ENCODE peak calls at places on chromosomes 6 and 20, in six cellular contexts. E, L, R, P, N and T are unnamed samples.

GRCh38 chr6:56713285-56713684 is 70.6 kb upstream of the DST start:
- ATAC-seq in R (peak; percentile 85), P (no peak), L (peak; percentile 56), E (peak; percentile 82), N (peak; percentile 46), T (peak; percentile 79)

GRCh38 chr20:63125581-63125892 is 90.4 kb downstream of the YTHDF1 start:
- ATAC-seq in N (no peak), R (no peak), E (no peak), P (no peak), L (no peak), T (no peak)

GRCh38 chr6:114997813-114998292 is 655.0 kb upstream of the HS3ST5 start:
- ATAC-seq in L (no peak), P (no peak), N (peak; percentile 80), R (no peak), E (no peak), T (no peak)

GRCh38 chr6:16413399-16413798 is 175.0 kb downstream of the GMPR start:
- ATAC-seq in E (no peak), L (no peak), N (peak; percentile 77), R (no peak), P (no peak), T (no peak)

GRCh38 chr6:78607188-78607587 is 260.2 kb upstream of the IRAK1BP1 start:
- ATAC-seq in P (no peak), E (no peak), N (no peak), L (no peak), R (no peak), T (no peak)

GRCh38 chr6:105836379-105836778 is 249.8 kb upstream of the PRDM1 start:
- ATAC-seq in R (no peak), P (no peak), E (no peak), N (no peak), L (no peak), T (no peak)

GRCh38 chr20:25227317-25227831 is 20.5 kb upstream of the PYGB start:
- ATAC-seq in E (peak; percentile 38), L (peak; percentile 18), N (no peak), P (peak; percentile 48), R (no peak), T (peak; percentile 77)

GRCh38 chr20:48718914-48719578 is 108.8 kb downstream of the PREX1 start:
- ATAC-seq in N (peak; percentile 62), P (no peak), L (no peak), R (no peak), E (no peak), T (no peak)

GRCh38 chr6:38509713-38510112 is 130.0 kb downstream of the BTBD9 start:
- ATAC-seq in P (no peak), R (no peak), N (no peak), E (no peak), L (no peak), T (no peak)

GRCh38 chr6:21265264-21266044 is 328.1 kb upstream of the SOX4 start:
- ATAC-seq in E (no peak), P (no peak), N (peak; percentile 8), R (no peak), L (no peak), T (no peak)

DNA sequence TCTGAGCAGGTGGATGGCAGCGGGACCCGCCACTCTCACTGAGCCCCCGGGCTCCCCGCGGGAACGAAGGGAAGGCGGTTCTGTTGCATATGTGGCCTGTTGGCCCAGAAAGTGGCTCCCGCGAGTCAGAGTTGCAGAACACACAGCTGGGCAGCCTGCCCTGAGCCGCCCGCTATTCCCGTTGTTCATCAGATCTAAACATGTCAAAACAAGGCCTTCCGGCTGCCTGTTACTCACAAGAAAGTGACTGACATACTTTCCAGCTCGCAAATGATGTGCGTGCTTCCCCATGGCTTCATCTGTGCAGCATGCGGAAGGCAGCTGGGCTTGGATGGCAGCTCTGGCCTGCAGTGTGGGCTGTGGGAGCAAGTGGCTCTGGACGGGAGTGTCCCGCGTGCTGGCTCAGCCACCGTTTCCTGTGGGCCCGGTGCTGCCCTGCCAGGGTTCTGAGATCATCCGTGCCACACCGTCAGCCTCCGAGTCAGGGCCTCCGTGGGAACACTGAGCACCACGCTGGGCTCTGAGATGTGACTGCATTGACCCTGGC is 227.3 kb downstream of the ERMARD start:
- ATAC-seq in R (no peak), L (no peak), N (no peak), P (no peak), E (no peak), T (no peak)
- TF ChIP-seq EP300 in R (no peak), L (no peak), N (no peak), P (no peak), E (peak; percentile 91), T (no peak)

GRCh38 chr6:44177691-44178423 is 19.2 kb downstream of the CAPN11 start:
- ATAC-seq in L (peak; percentile 4), E (peak; percentile 85), P (no peak), N (no peak), R (no peak), T (peak; percentile 89)

GRCh38 chr6:44179072-44179536 is 20.5 kb downstream of the CAPN11 start:
- ATAC-seq in P (no peak), R (peak; percentile 14), L (peak; percentile 36), N (no peak), E (no peak), T (no peak)

GRCh38 chr6:44178424-44179071 is 19.9 kb downstream of the CAPN11 start:
- ATAC-seq in E (no peak), N (no peak), R (no peak), P (no peak), L (peak; percentile 4), T (no peak)

GRCh38 chr6:44176935-44177509 is 18.4 kb downstream of the CAPN11 start:
- ATAC-seq in P (no peak), N (peak; percentile 87), R (no peak), E (no peak), L (peak; percentile 25), T (no peak)

DNA sequence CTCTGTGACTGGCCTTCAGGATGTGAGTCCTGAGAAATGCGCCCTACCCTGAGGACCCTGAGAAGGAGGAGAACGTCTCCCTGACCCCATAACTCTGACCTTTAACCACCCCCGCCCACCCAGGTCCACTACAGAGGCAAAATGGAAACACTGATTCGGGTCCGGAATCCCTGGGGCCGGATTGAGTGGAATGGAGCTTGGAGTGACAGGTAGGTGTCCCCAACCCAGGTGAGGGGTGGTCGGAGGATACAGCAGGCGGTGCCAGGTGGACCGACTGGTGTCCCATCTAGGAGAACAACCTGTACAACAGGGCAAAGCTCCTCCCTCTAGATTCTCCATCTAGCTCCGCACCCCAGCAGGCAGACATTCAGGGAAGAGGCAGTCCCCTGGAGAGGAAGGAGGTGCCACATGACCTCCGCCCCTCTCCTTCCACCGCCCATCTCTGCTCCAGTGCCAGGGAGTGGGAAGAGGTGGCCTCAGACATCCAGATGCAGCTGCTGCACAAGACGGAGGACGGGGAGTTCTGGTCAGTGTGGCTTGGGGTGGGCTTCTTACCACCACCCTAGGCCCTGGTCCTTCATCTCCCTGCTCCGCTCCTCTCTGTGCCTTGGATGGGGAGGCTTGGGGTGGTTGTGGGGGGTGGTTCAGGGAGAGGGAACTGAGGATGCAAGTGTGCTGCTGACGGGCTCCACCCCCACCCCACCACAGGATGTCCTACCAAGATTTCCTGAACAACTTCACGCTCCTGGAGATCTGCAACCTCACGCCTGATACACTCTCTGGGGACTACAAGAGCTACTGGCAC is 17.7 kb downstream of the CAPN11 start:
- ATAC-seq in L (no peak), R (no peak), N (no peak), P (no peak), E (no peak), T (no peak)
- H3K4me3 ChIP-seq in L (peak overlapping the region; percentile 47), R (no peak overlapping the region), N (peak overlapping the region; percentile 52), P (no peak overlapping the region), E (no peak overlapping the region), T (no peak overlapping the region)

DNA sequence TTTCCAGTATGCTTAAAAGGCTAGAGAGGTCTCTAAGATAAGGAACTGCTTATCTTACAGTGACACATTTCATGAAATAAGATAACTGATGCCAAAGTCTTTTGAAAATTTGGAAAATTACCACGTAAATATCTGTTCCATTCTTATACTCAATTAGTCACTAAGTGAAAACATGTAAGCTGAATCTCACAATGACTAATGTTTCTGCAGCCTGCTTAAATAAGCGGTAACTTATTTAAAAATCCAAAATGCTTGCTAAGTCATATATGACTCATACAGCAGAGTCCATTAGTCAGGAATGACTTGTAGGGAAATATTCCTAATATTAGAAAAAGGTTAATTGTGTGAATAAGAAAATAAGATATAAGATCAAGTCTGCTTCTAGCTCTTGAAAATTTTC is 27.8 kb upstream of the LGSN start:
- ATAC-seq in L (no peak), E (no peak), P (no peak), R (peak; percentile 73), N (peak; percentile 25), T (no peak)
- TF ChIP-seq EP300 in L (peak; percentile 41), E (no peak), P (no peak), R (no peak), N (no peak), T (no peak)

GRCh38 chr6:1871936-1872335 is 262.2 kb downstream of the FOXC1 start:
- ATAC-seq in N (no peak), P (no peak), R (no peak), L (peak; percentile 41), E (peak; percentile 42), T (no peak)

GRCh38 chr6:1869766-1870165 is 260.1 kb downstream of the FOXC1 start:
- ATAC-seq in R (no peak), P (no peak), N (no peak), E (no peak), L (no peak), T (no peak)

GRCh38 chr6:1870267-1870666 is 260.6 kb downstream of the FOXC1 start:
- ATAC-seq in E (no peak), R (no peak), N (no peak), L (no peak), P (no peak), T (no peak)

GRCh38 chr6:1872649-1873131 is 263.0 kb downstream of the FOXC1 start:
- ATAC-seq in L (no peak), E (no peak), R (no peak), P (no peak), N (no peak), T (peak; percentile 46)

GRCh38 chr6:1870902-1871301 is 261.2 kb downstream of the FOXC1 start:
- ATAC-seq in N (no peak), P (no peak), E (no peak), L (no peak), R (no peak), T (no peak)
- H3K4me3 ChIP-seq in N (no peak overlapping the region), P (no peak overlapping the region), E (no peak overlapping the region), L (no peak overlapping the region), R (no peak overlapping the region), T (no peak overlapping the region)

DNA sequence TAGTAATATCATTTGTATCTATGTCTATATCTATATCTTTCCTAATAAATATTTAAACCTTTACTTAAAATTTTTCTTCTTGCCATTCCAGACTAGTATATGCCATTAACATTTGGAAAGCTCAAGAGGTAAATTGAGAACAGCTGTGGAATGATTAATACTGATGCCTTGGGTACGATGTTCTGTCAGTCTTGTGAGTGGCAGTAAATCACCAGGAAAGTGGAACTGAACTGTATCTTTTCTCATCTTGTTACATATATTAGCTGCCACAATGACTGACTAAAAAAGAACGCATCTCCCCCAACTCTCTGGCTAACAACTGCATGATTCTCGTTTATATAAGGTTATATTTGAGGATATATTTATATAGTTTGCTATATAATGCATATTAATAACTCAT is 137.0 kb upstream of the ASCC3 start:
- ATAC-seq in R (no peak), L (no peak), N (no peak), E (no peak), P (no peak), T (no peak)
- TF ChIP-seq EP300 in R (no peak), L (no peak), N (no peak), E (no peak), P (no peak), T (no peak)

DNA sequence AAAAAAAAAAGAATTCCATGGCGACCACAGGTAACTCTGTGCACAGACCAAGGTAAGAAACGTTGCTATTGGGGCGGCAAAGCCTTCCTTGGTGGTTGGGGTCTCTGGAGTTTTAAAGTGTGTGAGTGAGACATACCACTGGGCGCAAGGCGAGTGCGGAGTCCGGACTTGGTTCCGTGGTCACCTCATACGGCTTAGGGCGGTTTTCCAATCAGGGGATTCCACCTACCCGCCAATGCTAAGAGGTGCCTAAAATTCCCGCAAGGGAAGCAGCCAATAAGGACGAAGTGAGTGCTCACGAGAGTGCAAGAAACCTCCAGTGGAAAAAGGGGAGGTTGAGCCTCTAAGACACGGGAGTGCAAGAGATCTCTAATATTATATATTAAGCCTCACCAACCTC is 68.6 kb upstream of the PRSS16 start:
- ATAC-seq in L (no peak), P (no peak), E (no peak), R (no peak), N (no peak), T (no peak)
- H3K4me3 ChIP-seq in L (no peak overlapping the region), P (no peak overlapping the region), E (no peak overlapping the region), R (peak overlapping the region; percentile 79), N (no peak overlapping the region), T (no peak overlapping the region)